ENCODE peak calls at places on chromosome 4, in eight cellular contexts. One of them, this sample, is unnamed.

GRCh38 chr4:177214935-177215334 is 94.7 kb upstream of the NEIL3 start:
- DNase-seq in HCT116: no peak
- DNase-seq in NB4: no peak
- DNase-seq in H54: no peak
- DNase-seq in prostate gland: no peak
- DNase-seq in K562: no peak
- DNase-seq in right lobe of liver: no peak
- DNase-seq in adrenal gland: no peak
- DNase-seq in this sample: no peak

GRCh38 chr4:4492161-4492847 is 49.5 kb downstream of the STX18 start:
- DNase-seq in right lobe of liver: no peak
- DNase-seq in NB4: no peak
- DNase-seq in H54: no peak
- DNase-seq in prostate gland: no peak
- DNase-seq in adrenal gland: no peak
- DNase-seq in K562: no peak
- DNase-seq in HCT116: no peak
- DNase-seq in this sample: no peak

GRCh38 chr4:10180603-10180926 is 64.0 kb upstream of the WDR1 start:
- DNase-seq in NB4: peak; percentile 78
- DNase-seq in adrenal gland: no peak
- DNase-seq in HCT116: no peak
- DNase-seq in right lobe of liver: no peak
- DNase-seq in prostate gland: no peak
- DNase-seq in K562: peak; percentile 33
- DNase-seq in H54: no peak
- DNase-seq in this sample: no peak

GRCh38 chr4:93018243-93018642 is 714.5 kb downstream of the GRID2 start:
- DNase-seq in adrenal gland: no peak
- DNase-seq in prostate gland: no peak
- DNase-seq in NB4: no peak
- DNase-seq in H54: no peak
- DNase-seq in right lobe of liver: no peak
- DNase-seq in HCT116: no peak
- DNase-seq in K562: no peak
- DNase-seq in this sample: no peak

GRCh38 chr4:813900-814299 is 12.0 kb downstream of the CPLX1 start:
- DNase-seq in adrenal gland: no peak
- DNase-seq in H54: no peak
- DNase-seq in right lobe of liver: no peak
- DNase-seq in K562: no peak
- DNase-seq in prostate gland: no peak
- DNase-seq in NB4: peak; percentile 42
- DNase-seq in HCT116: no peak
- DNase-seq in this sample: no peak

GRCh38 chr4:128427832-128428366 is 140.3 kb upstream of the PGRMC2 start:
- DNase-seq in NB4: peak; percentile 43
- DNase-seq in K562: peak; percentile 44
- DNase-seq in H54: peak; percentile 44
- DNase-seq in right lobe of liver: peak; percentile 36
- DNase-seq in HCT116: peak; percentile 86
- DNase-seq in adrenal gland: peak; percentile 72
- DNase-seq in prostate gland: peak; percentile 50
- DNase-seq in this sample: peak; percentile 42

GRCh38 chr4:94334962-94335361 is 7.7 kb downstream of the HPGDS start:
- DNase-seq in NB4: no peak
- DNase-seq in H54: no peak
- DNase-seq in HCT116: no peak
- DNase-seq in adrenal gland: no peak
- DNase-seq in prostate gland: peak; percentile 88
- DNase-seq in right lobe of liver: no peak
- DNase-seq in K562: no peak
- DNase-seq in this sample: peak; percentile 49

GRCh38 chr4:184444953-184445309 is 29.4 kb downstream of the IRF2 start:
- DNase-seq in HCT116: no peak
- DNase-seq in right lobe of liver: peak; percentile 76
- DNase-seq in H54: no peak
- DNase-seq in adrenal gland: no peak
- DNase-seq in prostate gland: no peak
- DNase-seq in NB4: no peak
- DNase-seq in K562: no peak
- DNase-seq in this sample: no peak

GRCh38 chr4:140250989-140251552 is 97.1 kb upstream of the MAML3 start:
- DNase-seq in K562: no peak
- DNase-seq in H54: no peak
- DNase-seq in HCT116: no peak
- DNase-seq in right lobe of liver: no peak
- DNase-seq in prostate gland: no peak
- DNase-seq in adrenal gland: no peak
- DNase-seq in NB4: peak; percentile 73
- DNase-seq in this sample: peak; percentile 29

GRCh38 chr4:140223056-140223810 is 69.2 kb upstream of the MAML3 start:
- DNase-seq in HCT116: peak; percentile 8
- DNase-seq in adrenal gland: no peak
- DNase-seq in H54: no peak
- DNase-seq in NB4: no peak
- DNase-seq in prostate gland: no peak
- DNase-seq in K562: no peak
- DNase-seq in right lobe of liver: no peak
- DNase-seq in this sample: no peak

GRCh38 chr4:167918077-167918476 is 174.3 kb upstream of the ANXA10 start:
- DNase-seq in NB4: no peak
- DNase-seq in prostate gland: no peak
- DNase-seq in adrenal gland: no peak
- DNase-seq in HCT116: no peak
- DNase-seq in K562: no peak
- DNase-seq in right lobe of liver: no peak
- DNase-seq in H54: no peak
- DNase-seq in this sample: no peak

GRCh38 chr4:15938182-15938581 is 358 bp downstream of the FGFBP1 start:
- DNase-seq in right lobe of liver: no peak
- DNase-seq in H54: no peak
- DNase-seq in prostate gland: peak; percentile 68
- DNase-seq in adrenal gland: no peak
- DNase-seq in HCT116: peak; percentile 34
- DNase-seq in K562: no peak
- DNase-seq in NB4: no peak
- DNase-seq in this sample: no peak

GRCh38 chr4:76831475-76832390 is 66.2 kb downstream of the SOWAHB start:
- DNase-seq in NB4: no peak
- DNase-seq in right lobe of liver: no peak
- DNase-seq in H54: no peak
- DNase-seq in prostate gland: peak; percentile 9
- DNase-seq in adrenal gland: no peak
- DNase-seq in HCT116: no peak
- DNase-seq in K562: no peak
- DNase-seq in this sample: no peak

DNA sequence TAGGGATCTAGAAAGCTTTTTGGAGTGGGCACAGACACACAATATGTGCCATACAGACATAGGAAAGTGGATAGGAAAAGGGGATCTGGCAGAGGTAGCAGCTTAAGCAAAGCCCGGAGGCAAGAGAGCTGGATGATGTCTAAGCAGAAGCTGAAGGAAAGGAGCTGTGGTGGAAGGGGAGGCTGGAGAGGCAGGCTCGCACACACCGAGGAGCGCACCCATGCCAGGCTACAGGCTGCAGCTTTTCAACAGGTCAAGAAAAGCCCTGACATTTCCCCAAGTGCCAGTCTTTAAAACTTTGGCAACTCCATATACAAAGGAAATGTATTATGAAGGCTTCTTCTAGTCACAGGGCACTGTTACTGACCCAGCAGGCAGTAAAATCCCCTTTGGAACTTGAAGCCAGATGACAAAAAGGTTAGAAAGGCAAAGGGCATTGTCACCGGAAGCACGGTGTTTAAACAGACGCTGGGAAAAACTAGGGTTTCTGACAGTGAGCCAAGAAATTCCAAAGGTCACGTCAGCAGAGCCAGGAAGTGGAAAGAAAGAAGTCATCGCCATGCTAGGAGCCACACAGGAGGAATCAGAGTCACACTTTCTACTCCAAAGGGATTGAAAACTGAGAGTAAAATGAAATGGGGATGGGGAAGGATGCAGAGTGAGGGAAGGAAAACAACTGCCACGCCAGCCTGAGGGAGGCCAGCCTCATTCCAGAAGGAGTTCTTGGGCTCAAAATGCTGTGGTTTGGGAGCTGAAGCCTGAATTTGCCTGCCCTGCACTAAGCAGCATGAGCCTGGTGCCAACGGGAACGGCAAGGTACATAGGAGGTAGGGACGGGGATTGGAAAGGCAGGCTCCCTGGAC is 67.1 kb downstream of the SOWAHB start:
- DNase-seq in HCT116: peak; percentile 47
- DNase-seq in K562: no peak
- DNase-seq in NB4: no peak
- DNase-seq in right lobe of liver: peak; percentile 45
- DNase-seq in prostate gland: no peak
- DNase-seq in adrenal gland: peak; percentile 73
- DNase-seq in H54: peak; percentile 22
- DNase-seq in this sample: no peak
- TF ChIP-seq POLR2A in HCT116: no peak
- TF ChIP-seq POLR2A in K562: no peak
- TF ChIP-seq POLR2A in NB4: no peak
- TF ChIP-seq POLR2A in right lobe of liver: peak; percentile 97
- TF ChIP-seq POLR2A in prostate gland: no peak
- TF ChIP-seq POLR2A in adrenal gland: no peak
- TF ChIP-seq POLR2A in H54: no peak
- TF ChIP-seq POLR2A in this sample: no peak

DNA sequence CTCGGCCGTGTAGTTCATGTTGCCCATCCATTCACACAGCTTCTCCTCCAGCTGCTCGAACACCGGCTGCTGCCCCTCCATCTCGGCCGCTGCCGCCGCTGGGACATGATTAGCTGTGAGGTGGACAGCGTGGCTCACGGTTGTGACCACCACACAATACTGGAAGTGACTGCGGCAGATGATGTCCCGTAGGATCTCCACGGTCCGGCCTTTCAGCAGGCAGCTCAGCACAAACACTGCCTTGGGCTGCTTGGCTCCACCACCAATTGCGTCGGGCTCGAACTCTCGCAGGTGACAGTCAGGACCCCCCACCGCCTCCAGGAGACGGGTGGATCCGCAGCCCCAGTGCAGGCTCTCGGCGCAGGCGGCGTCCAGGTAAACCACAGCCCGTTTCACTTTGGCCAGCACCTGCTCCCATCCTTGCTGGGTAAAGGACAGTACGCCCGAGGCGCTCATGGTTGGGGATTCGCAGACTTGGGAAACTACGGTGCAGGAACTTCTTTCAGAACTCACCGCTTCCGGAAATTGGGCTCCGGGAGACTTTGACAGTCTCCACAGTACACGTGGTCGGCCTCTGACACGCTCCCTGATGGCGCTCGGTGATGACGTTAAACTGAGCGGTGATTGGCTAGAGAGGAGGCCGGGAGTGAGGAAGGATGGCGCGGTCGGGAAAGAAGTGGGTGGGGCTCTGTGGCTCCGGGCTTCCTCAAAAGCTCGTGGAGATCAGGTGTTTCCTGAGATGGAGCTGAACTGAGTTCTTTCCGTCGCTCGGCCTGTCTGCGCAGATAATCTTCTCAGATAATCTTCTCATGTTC is at the start of gene SCFD2:
- DNase-seq in adrenal gland: peak; percentile 100
- DNase-seq in NB4: peak; percentile 99
- DNase-seq in prostate gland: peak; percentile 98
- DNase-seq in H54: peak; percentile 78
- DNase-seq in right lobe of liver: peak; percentile 97
- DNase-seq in HCT116: peak; percentile 93
- DNase-seq in K562: peak; percentile 97
- DNase-seq in this sample: peak; percentile 96
- TF ChIP-seq POLR2A in adrenal gland: peak; percentile 23
- TF ChIP-seq POLR2A in NB4: peak; percentile 45
- TF ChIP-seq POLR2A in prostate gland: peak; percentile 39
- TF ChIP-seq POLR2A in H54: peak; percentile 55
- TF ChIP-seq POLR2A in right lobe of liver: peak; percentile 23
- TF ChIP-seq POLR2A in HCT116: peak; percentile 49
- TF ChIP-seq POLR2A in K562: peak; percentile 73
- TF ChIP-seq POLR2A in this sample: peak; percentile 22

GRCh38 chr4:37073226-37073840 is 171.2 kb upstream of the NWD2 start:
- DNase-seq in right lobe of liver: no peak
- DNase-seq in K562: peak; percentile 44
- DNase-seq in H54: no peak
- DNase-seq in NB4: peak; percentile 6
- DNase-seq in prostate gland: no peak
- DNase-seq in adrenal gland: no peak
- DNase-seq in HCT116: no peak
- DNase-seq in this sample: no peak

GRCh38 chr4:37066149-37066548 is 178.4 kb upstream of the NWD2 start:
- DNase-seq in adrenal gland: no peak
- DNase-seq in H54: no peak
- DNase-seq in K562: no peak
- DNase-seq in HCT116: no peak
- DNase-seq in right lobe of liver: no peak
- DNase-seq in prostate gland: peak; percentile 10
- DNase-seq in NB4: no peak
- DNase-seq in this sample: no peak

GRCh38 chr4:37068580-37068979 is 176.0 kb upstream of the NWD2 start:
- DNase-seq in K562: no peak
- DNase-seq in NB4: peak; percentile 21
- DNase-seq in adrenal gland: no peak
- DNase-seq in prostate gland: no peak
- DNase-seq in H54: no peak
- DNase-seq in right lobe of liver: no peak
- DNase-seq in HCT116: no peak
- DNase-seq in this sample: no peak
- TF ChIP-seq POLR2A in K562: no peak
- TF ChIP-seq POLR2A in NB4: no peak
- TF ChIP-seq POLR2A in adrenal gland: no peak
- TF ChIP-seq POLR2A in prostate gland: no peak
- TF ChIP-seq POLR2A in H54: no peak
- TF ChIP-seq POLR2A in right lobe of liver: no peak
- TF ChIP-seq POLR2A in HCT116: no peak
- TF ChIP-seq POLR2A in this sample: no peak

GRCh38 chr4:119626420-119626819 is 2.2 kb downstream of the PDE5A start:
- DNase-seq in H54: no peak
- DNase-seq in NB4: no peak
- DNase-seq in prostate gland: no peak
- DNase-seq in HCT116: no peak
- DNase-seq in adrenal gland: no peak
- DNase-seq in right lobe of liver: no peak
- DNase-seq in K562: no peak
- DNase-seq in this sample: no peak

GRCh38 chr4:119629142-119629471 is 503 bp upstream of the PDE5A start:
- DNase-seq in adrenal gland: no peak
- DNase-seq in HCT116: no peak
- DNase-seq in prostate gland: no peak
- DNase-seq in NB4: no peak
- DNase-seq in H54: no peak
- DNase-seq in right lobe of liver: no peak
- DNase-seq in K562: no peak
- DNase-seq in this sample: no peak

GRCh38 chr4:119627267-119628190 is 1.1 kb downstream of the PDE5A start:
- DNase-seq in adrenal gland: peak; percentile 64
- DNase-seq in NB4: peak; percentile 50
- DNase-seq in HCT116: peak; percentile 19
- DNase-seq in K562: peak; percentile 75
- DNase-seq in H54: peak; percentile 63
- DNase-seq in prostate gland: peak; percentile 33
- DNase-seq in right lobe of liver: peak; percentile 64
- DNase-seq in this sample: peak; percentile 54

GRCh38 chr4:119626943-119627266 is 1.7 kb downstream of the PDE5A start:
- DNase-seq in HCT116: no peak
- DNase-seq in NB4: no peak
- DNase-seq in K562: no peak
- DNase-seq in adrenal gland: no peak
- DNase-seq in prostate gland: no peak
- DNase-seq in H54: no peak
- DNase-seq in right lobe of liver: no peak
- DNase-seq in this sample: no peak

GRCh38 chr4:119628281-119629141 is at the start of gene PDE5A:
- DNase-seq in H54: peak; percentile 50
- DNase-seq in NB4: peak; percentile 80
- DNase-seq in HCT116: peak; percentile 70
- DNase-seq in right lobe of liver: peak; percentile 85
- DNase-seq in K562: peak; percentile 76
- DNase-seq in adrenal gland: peak; percentile 83
- DNase-seq in prostate gland: peak; percentile 82
- DNase-seq in this sample: peak; percentile 69
- TF ChIP-seq POLR2A in H54: no peak
- TF ChIP-seq POLR2A in NB4: no peak
- TF ChIP-seq POLR2A in HCT116: no peak
- TF ChIP-seq POLR2A in right lobe of liver: no peak
- TF ChIP-seq POLR2A in K562: no peak
- TF ChIP-seq POLR2A in adrenal gland: no peak
- TF ChIP-seq POLR2A in prostate gland: peak; percentile 70
- TF ChIP-seq POLR2A in this sample: no peak

This sample was measured in gastrocnemius medialis.